ENCODE peak calls at places on chromosomes 16 and 17, in seven cellular contexts. D is H1, X is GM12892, U is K562, H is SK-N-SH, V is HepG2, Q is GM12878. B is an unnamed sample.
A peak's percentile ranks its signal among the peaks of the same experiment; 100 is the strongest.

GRCh38 chr16:2520784-2521577 is 810 bp downstream of the AMDHD2 start:
- DNase-seq in D (no peak), X (peak; percentile 67), U (peak; percentile 80), H (peak; percentile 61), V (peak; percentile 70), Q (no peak), B (peak; percentile 78)

GRCh38 chr16:26578748-26579147 is 488.0 kb upstream of the C16orf82 start:
- DNase-seq in D (no peak), X (no peak), U (no peak), H (no peak), V (no peak), Q (no peak), B (no peak)

GRCh38 chr17:82838386-82839063 is 1.3 kb downstream of the ZNF750 start:
- DNase-seq in D (no peak), X (no peak), U (no peak), H (no peak), V (peak; percentile 88), Q (no peak), B (no peak)

GRCh38 chr17:81392909-81393654 is 2.2 kb upstream of the BAHCC1 start:
- DNase-seq in D (peak; percentile 77), X (no peak), U (no peak), H (peak; percentile 75), V (no peak), Q (no peak), B (no peak)

GRCh38 chr17:69326302-69327059 is 452 bp downstream of the ABCA5 start:
- DNase-seq in D (no peak), X (no peak), U (peak; percentile 1), H (no peak), V (peak; percentile 7), Q (no peak), B (no peak)

GRCh38 chr17:77897741-77898301 is 60.7 kb upstream of the TNRC6C start:
- DNase-seq in D (no peak), X (no peak), U (no peak), H (no peak), V (no peak), Q (no peak), B (no peak)

GRCh38 chr16:8741636-8742427 is 55.6 kb downstream of the TMEM186 start:
- DNase-seq in D (no peak), X (no peak), U (no peak), H (no peak), V (no peak), Q (no peak), B (no peak)

GRCh38 chr17:38415250-38416194 is 12.7 kb upstream of the ARHGAP23 start:
- DNase-seq in D (peak; percentile 86), X (no peak), U (peak; percentile 37), H (no peak), V (peak; percentile 59), Q (peak; percentile 11), B (no peak)

GRCh38 chr16:78659216-78659615 is 559.8 kb downstream of the WWOX start:
- DNase-seq in D (no peak), X (no peak), U (no peak), H (peak; percentile 62), V (no peak), Q (no peak), B (no peak)

GRCh38 chr17:352421-353212 is at the start of gene RPH3AL:
- DNase-seq in D (no peak), X (no peak), U (no peak), H (no peak), V (peak; percentile 92), Q (no peak), B (no peak)

GRCh38 chr17:36747861-36748260 is 146.5 kb downstream of the MRM1 start:
- DNase-seq in D (no peak), X (no peak), U (no peak), H (no peak), V (no peak), Q (no peak), B (no peak)

GRCh38 chr17:36942631-36943125 is 5.4 kb downstream of the LHX1 start:
- DNase-seq in D (no peak), X (no peak), U (no peak), H (peak; percentile 58), V (no peak), Q (no peak), B (no peak)

GRCh38 chr16:89530401-89531381 is 22.5 kb downstream of the SPG7 start:
- DNase-seq in D (no peak), X (no peak), U (no peak), H (no peak), V (no peak), Q (no peak), B (no peak)

GRCh38 chr16:81478294-81478693 is 33.7 kb downstream of the CMIP start:
- DNase-seq in D (no peak), X (no peak), U (no peak), H (no peak), V (no peak), Q (no peak), B (no peak)

GRCh38 chr17:41773190-41773588 is 13.3 kb downstream of the JUP start:
- DNase-seq in D (peak; percentile 57), X (no peak), U (no peak), H (peak; percentile 71), V (peak; percentile 79), Q (no peak), B (no peak)

GRCh38 chr17:58327363-58328194 is 1.0 kb downstream of the TSPOAP1 start:
- DNase-seq in D (no peak), X (peak; percentile 52), U (peak; percentile 41), H (peak; percentile 44), V (no peak), Q (no peak), B (no peak)

GRCh38 chr16:49452568-49452967 is 79.0 kb downstream of the C16orf78 start:
- DNase-seq in D (no peak), X (no peak), U (no peak), H (no peak), V (no peak), Q (no peak), B (no peak)

GRCh38 chr17:82441686-82442487 is 8.7 kb downstream of the CYBC1 start:
- DNase-seq in D (no peak), X (no peak), U (no peak), H (no peak), V (no peak), Q (no peak), B (no peak)

GRCh38 chr16:23254338-23254737 is 47.8 kb upstream of the SCNN1B start:
- DNase-seq in D (no peak), X (no peak), U (no peak), H (no peak), V (no peak), Q (no peak), B (no peak)

GRCh38 chr16:51286272-51286671 is 135.2 kb upstream of the SALL1 start:
- DNase-seq in D (no peak), X (no peak), U (no peak), H (no peak), V (no peak), Q (no peak), B (no peak)

GRCh38 chr16:76450890-76451289 is 173.7 kb downstream of the CNTNAP4 start:
- DNase-seq in D (no peak), X (no peak), U (no peak), H (no peak), V (no peak), Q (no peak), B (no peak)

GRCh38 chr17:81110488-81111040 is 54.7 kb upstream of the PVALEF start:
- DNase-seq in D (no peak), X (no peak), U (no peak), H (no peak), V (no peak), Q (no peak), B (no peak)

GRCh38 chr16:85181739-85182129 is 69.5 kb upstream of the CIBAR2 start:
- DNase-seq in D (no peak), X (no peak), U (no peak), H (no peak), V (peak; percentile 60), Q (no peak), B (no peak)
- TF ChIP-seq TAF1 in D (no peak), X (no peak), U (no peak), H (no peak), V (no peak), Q (no peak), B (no peak)

DNA sequence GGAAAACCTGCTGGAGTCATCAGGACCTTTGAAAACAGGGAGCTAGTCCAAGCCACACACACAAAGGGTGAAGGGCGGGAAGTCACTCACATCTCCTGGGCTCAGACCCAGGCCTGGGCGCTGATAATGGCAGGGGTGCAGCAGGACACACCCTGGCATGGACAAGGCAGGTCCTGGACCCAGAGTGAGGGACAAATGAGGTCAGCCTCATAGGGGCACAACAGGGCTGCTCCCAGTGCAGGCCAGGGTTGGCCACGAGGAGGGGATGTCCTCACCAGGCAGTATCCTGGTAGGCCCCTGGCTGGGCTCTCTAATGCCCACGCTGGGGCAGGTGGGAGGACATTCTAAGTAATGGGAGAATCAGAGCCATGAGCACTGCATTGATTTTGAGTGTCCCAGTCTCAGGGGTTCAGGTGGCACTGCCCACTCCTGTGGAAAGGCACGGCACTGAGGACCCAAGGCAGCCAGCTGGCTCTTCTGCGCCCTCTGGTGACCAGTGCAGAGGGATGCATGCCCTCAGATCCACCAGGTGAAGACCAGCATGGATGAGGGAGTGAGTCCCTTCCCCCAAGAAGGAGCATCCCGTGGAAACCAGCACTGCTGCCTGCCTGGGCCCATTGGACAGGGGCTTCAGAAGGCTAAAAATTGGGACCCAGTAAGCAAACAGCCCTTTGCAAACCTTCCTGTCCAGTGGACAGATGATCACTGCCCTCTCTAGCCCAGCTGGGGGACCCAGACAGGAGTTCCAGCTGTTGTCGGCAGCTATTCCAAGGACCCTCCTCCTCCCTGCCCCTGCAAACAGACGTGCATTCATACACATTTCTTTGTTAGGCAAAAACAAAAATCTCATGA is 23.3 kb upstream of the SREBF1 start:
- DNase-seq in D (peak; percentile 86), X (peak; percentile 90), U (peak; percentile 65), H (peak; percentile 84), V (peak; percentile 57), Q (no peak), B (peak; percentile 79)
- TF ChIP-seq TAF1 in D (no peak), X (no peak), U (no peak), H (no peak), V (no peak), Q (no peak), B (no peak)

DNA sequence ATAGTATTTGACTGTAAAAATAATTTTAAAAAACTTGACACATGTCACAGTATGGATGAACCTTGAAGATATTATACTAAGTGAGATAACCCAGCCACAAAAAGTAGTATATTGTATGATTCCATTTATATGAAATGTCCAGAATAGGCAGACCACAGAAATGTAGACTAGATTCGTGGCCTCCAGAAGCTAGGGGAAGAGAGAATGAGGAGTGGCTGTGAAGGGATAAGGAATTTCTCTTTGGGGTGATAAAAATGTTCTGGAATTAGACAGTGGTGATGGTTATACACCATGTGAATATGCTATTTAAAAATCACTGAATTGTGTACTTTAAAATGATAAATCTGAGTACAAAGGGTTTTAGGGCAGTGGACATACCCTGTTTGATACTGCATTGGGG is 253.1 kb upstream of the DYNLRB2 start:
- DNase-seq in D (no peak), X (no peak), U (no peak), H (no peak), V (no peak), Q (no peak), B (no peak)
- TF ChIP-seq TAF1 in D (no peak), X (no peak), U (no peak), H (no peak), V (no peak), Q (no peak), B (no peak)

DNA sequence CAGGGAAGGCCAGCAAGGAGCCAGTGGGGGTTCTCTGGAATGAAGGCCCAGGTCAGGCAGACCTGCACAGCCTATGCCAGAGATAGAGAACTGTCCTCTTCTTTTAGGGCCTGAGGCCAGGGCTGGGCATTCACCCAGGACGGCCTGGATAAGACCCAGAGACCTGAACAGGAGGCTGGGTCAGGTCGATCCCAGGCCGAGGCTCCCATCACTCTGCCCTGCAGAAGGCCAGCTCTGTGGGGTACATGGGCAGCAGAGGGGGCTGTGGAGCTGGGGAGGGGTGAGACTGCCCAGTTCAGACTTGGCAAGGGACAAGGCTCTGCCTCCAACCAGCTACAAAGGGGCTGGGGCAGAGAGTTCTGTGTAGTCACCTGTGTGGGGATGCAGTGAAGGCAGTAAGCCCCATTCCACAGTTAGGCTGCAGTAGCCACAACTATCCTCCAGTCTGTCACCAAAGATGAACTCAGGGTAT is 14.6 kb downstream of the HSD11B2 start:
- DNase-seq in D (no peak), X (no peak), U (no peak), H (peak; percentile 48), V (peak; percentile 52), Q (no peak), B (no peak)
- TF ChIP-seq TAF1 in D (no peak), X (no peak), U (no peak), H (no peak), V (no peak), Q (no peak), B (no peak)